ENCODE peak calls at places on chromosomes 1 and 21, in four cellular contexts. One of them, this sample, is unnamed.

GRCh38 chr1:100443739-100444571 is 91.6 kb downstream of the CDC14A start:
- DNase-seq in HT1080: peak
- DNase-seq in iris pigment epithelial cell: peak
- DNase-seq in T-helper 9 cell: no peak
- DNase-seq in this sample: peak

GRCh38 chr1:7070389-7071029 is 285.3 kb downstream of the CAMTA1 start:
- DNase-seq in HT1080: peak
- DNase-seq in iris pigment epithelial cell: peak
- DNase-seq in T-helper 9 cell: peak
- DNase-seq in this sample: peak

GRCh38 chr1:204630460-204630905 is 55.1 kb downstream of the LRRN2 start:
- DNase-seq in HT1080: no peak
- DNase-seq in iris pigment epithelial cell: no peak
- DNase-seq in T-helper 9 cell: no peak
- DNase-seq in this sample: no peak

GRCh38 chr1:3477241-3478109 is 23.0 kb downstream of the ARHGEF16 start:
- DNase-seq in HT1080: no peak
- DNase-seq in iris pigment epithelial cell: no peak
- DNase-seq in T-helper 9 cell: no peak
- DNase-seq in this sample: no peak

GRCh38 chr1:234270581-234271242 is 102.5 kb upstream of the COA6 start:
- DNase-seq in HT1080: peak
- DNase-seq in iris pigment epithelial cell: no peak
- DNase-seq in T-helper 9 cell: no peak
- DNase-seq in this sample: no peak

GRCh38 chr1:207885129-207886032 is 25.5 kb downstream of the CD34 start:
- DNase-seq in HT1080: peak
- DNase-seq in iris pigment epithelial cell: peak
- DNase-seq in T-helper 9 cell: peak
- DNase-seq in this sample: peak

GRCh38 chr1:223364685-223365382 is 858 bp upstream of the SUSD4 start:
- DNase-seq in HT1080: no peak
- DNase-seq in iris pigment epithelial cell: no peak
- DNase-seq in T-helper 9 cell: peak
- DNase-seq in this sample: peak

GRCh38 chr1:195325181-195325580 is 1283.1 kb downstream of the KCNT2 start:
- DNase-seq in HT1080: no peak
- DNase-seq in iris pigment epithelial cell: no peak
- DNase-seq in T-helper 9 cell: no peak
- DNase-seq in this sample: no peak

GRCh38 chr21:44681152-44681551 is 811 bp downstream of the KRTAP12-1 start:
- DNase-seq in HT1080: no peak
- DNase-seq in iris pigment epithelial cell: no peak
- DNase-seq in T-helper 9 cell: no peak
- DNase-seq in this sample: no peak

GRCh38 chr1:237684236-237684635 is 206.5 kb downstream of the ZP4 start:
- DNase-seq in HT1080: peak
- DNase-seq in iris pigment epithelial cell: peak
- DNase-seq in T-helper 9 cell: no peak
- DNase-seq in this sample: peak

GRCh38 chr1:183318433-183318832 is 99.7 kb downstream of the NMNAT2 start:
- DNase-seq in HT1080: peak
- DNase-seq in iris pigment epithelial cell: peak
- DNase-seq in T-helper 9 cell: no peak
- DNase-seq in this sample: peak

GRCh38 chr1:164772635-164773034 is 213.7 kb downstream of the PBX1 start:
- DNase-seq in HT1080: peak
- DNase-seq in iris pigment epithelial cell: peak
- DNase-seq in T-helper 9 cell: no peak
- DNase-seq in this sample: peak

GRCh38 chr1:166848193-166848592 is 8.9 kb downstream of the POGK start:
- DNase-seq in HT1080: no peak
- DNase-seq in iris pigment epithelial cell: no peak
- DNase-seq in T-helper 9 cell: no peak
- DNase-seq in this sample: no peak

GRCh38 chr1:74344396-74344795 is 109.2 kb downstream of the TNNI3K start:
- DNase-seq in HT1080: no peak
- DNase-seq in iris pigment epithelial cell: no peak
- DNase-seq in T-helper 9 cell: no peak
- DNase-seq in this sample: no peak

GRCh38 chr21:42809577-42810440 is 69.5 kb downstream of the WDR4 start:
- DNase-seq in HT1080: no peak
- DNase-seq in iris pigment epithelial cell: no peak
- DNase-seq in T-helper 9 cell: no peak
- DNase-seq in this sample: no peak

GRCh38 chr1:68188060-68188538 is 44.2 kb downstream of the WLS start:
- DNase-seq in HT1080: no peak
- DNase-seq in iris pigment epithelial cell: peak
- DNase-seq in T-helper 9 cell: no peak
- DNase-seq in this sample: no peak

GRCh38 chr21:46503922-46504539 is 45.3 kb downstream of the DIP2A start:
- DNase-seq in HT1080: no peak
- DNase-seq in iris pigment epithelial cell: no peak
- DNase-seq in T-helper 9 cell: no peak
- DNase-seq in this sample: no peak

GRCh38 chr1:44587796-44588460 is 86.4 kb downstream of the TMEM53 start:
- DNase-seq in HT1080: peak
- DNase-seq in iris pigment epithelial cell: no peak
- DNase-seq in T-helper 9 cell: no peak
- DNase-seq in this sample: peak

GRCh38 chr1:159928491-159929050 is 3.3 kb upstream of the TAGLN2 start:
- DNase-seq in HT1080: no peak
- DNase-seq in iris pigment epithelial cell: no peak
- DNase-seq in T-helper 9 cell: no peak
- DNase-seq in this sample: no peak

This sample was measured in kidney tubule cell.